ENCODE peak calls at places on chromosomes 13 and 19, in eight cellular contexts. M, X, P, W, U, T, G and S are unnamed samples.

GRCh38 chr13:31015207-31015606 is 82.8 kb downstream of the TEX26 start:
- DNase-seq in P (no peak), T (no peak), M (no peak), W (no peak), G (no peak), U (no peak), X (no peak), S (no peak)

GRCh38 chr19:33802801-33803200 is 6.1 kb downstream of the KCTD15 start:
- DNase-seq in T (no peak), G (no peak), M (no peak), X (no peak), W (no peak), P (no peak), U (no peak), S (no peak)

GRCh38 chr19:39595950-39596349 is 6.4 kb upstream of the LGALS13 start:
- DNase-seq in G (no peak), P (no peak), T (no peak), X (no peak), W (no peak), M (no peak), U (no peak), S (no peak)

GRCh38 chr13:87887459-87888123 is 216.4 kb downstream of the SLITRK5 start:
- DNase-seq in W (no peak), G (no peak), M (no peak), X (no peak), T (no peak), P (no peak), U (no peak), S (no peak)

GRCh38 chr19:15577184-15577771 is 37.7 kb upstream of the CYP4F8 start:
- DNase-seq in T (no peak), G (no peak), P (no peak), M (no peak), W (no peak), X (no peak), U (no peak), S (peak)

GRCh38 chr13:112892759-112893569 is 76.0 kb upstream of the MCF2L start:
- DNase-seq in T (peak), G (peak), U (no peak), M (no peak), X (no peak), P (no peak), W (peak), S (no peak)

GRCh38 chr13:105135852-105136251 is 1399.6 kb downstream of the EFNB2 start:
- DNase-seq in W (no peak), T (no peak), U (no peak), P (no peak), X (no peak), M (peak), G (no peak), S (no peak)

GRCh38 chr19:15479391-15480345 is at the start of gene PGLYRP2:
- DNase-seq in M (peak), U (no peak), W (peak), T (no peak), X (peak), G (no peak), P (no peak), S (no peak)

GRCh38 chr13:25633108-25633507 is 261.3 kb downstream of the ATP8A2 start:
- DNase-seq in X (no peak), G (no peak), W (no peak), T (no peak), U (no peak), P (no peak), M (no peak), S (no peak)

GRCh38 chr19:48639483-48640375 is 2.5 kb upstream of the DBP start:
- DNase-seq in W (no peak), X (no peak), G (peak), T (no peak), P (no peak), M (no peak), U (no peak), S (peak)

GRCh38 chr19:10334340-10335148 is 1.2 kb upstream of the RAVER1 start:
- DNase-seq in P (no peak), U (peak), T (peak), X (peak), W (peak), M (peak), G (peak), S (peak)

GRCh38 chr19:34834513-34834912 is 61.5 kb upstream of the ZNF599 start:
- DNase-seq in X (no peak), G (no peak), M (no peak), P (no peak), U (no peak), T (no peak), W (no peak), S (no peak)

GRCh38 chr13:58119351-58119750 is 487.8 kb downstream of the PCDH17 start:
- DNase-seq in W (no peak), G (no peak), P (no peak), U (no peak), X (no peak), T (no peak), M (no peak), S (no peak)

GRCh38 chr13:113815151-113816058 is 48.5 kb downstream of the GAS6 start:
- DNase-seq in M (no peak), W (no peak), X (no peak), T (no peak), G (no peak), P (peak), U (peak), S (no peak)

GRCh38 chr19:44903216-44903601 is 2.4 kb upstream of the APOE start:
- DNase-seq in X (no peak), M (no peak), W (no peak), P (no peak), G (peak), U (no peak), T (no peak), S (no peak)

GRCh38 chr19:21335721-21336120 is 6.5 kb upstream of the ZNF708 start:
- DNase-seq in X (no peak), U (no peak), P (no peak), G (no peak), T (no peak), M (no peak), W (no peak), S (no peak)

GRCh38 chr19:13404236-13404635 is 102.0 kb downstream of the CACNA1A start:
- DNase-seq in T (no peak), U (no peak), W (no peak), P (no peak), G (no peak), X (no peak), M (no peak), S (no peak)

GRCh38 chr13:108959254-108959653 is 329.8 kb downstream of the MYO16 start:
- DNase-seq in U (no peak), X (no peak), P (no peak), W (no peak), M (no peak), G (no peak), T (no peak), S (no peak)

GRCh38 chr19:611506-611869 is 21.8 kb downstream of the HCN2 start:
- DNase-seq in X (no peak), G (no peak), P (no peak), W (no peak), T (no peak), U (no peak), M (no peak), S (no peak)

GRCh38 chr19:42361545-42361910 is 28.6 kb downstream of the CNFN start:
- DNase-seq in X (no peak), P (no peak), G (no peak), U (no peak), M (no peak), T (no peak), W (no peak), S (no peak)

GRCh38 chr19:56976300-56976699 is 135.8 kb upstream of the PEG3 start:
- DNase-seq in W (no peak), U (no peak), P (no peak), X (no peak), G (no peak), T (no peak), M (no peak), S (no peak)

GRCh38 chr13:27374126-27374613 is 50.2 kb upstream of the GTF3A start:
- DNase-seq in T (peak), X (no peak), G (no peak), P (no peak), U (no peak), W (no peak), M (no peak), S (no peak)

GRCh38 chr19:48258350-48258749 is 2.6 kb upstream of the CARD8 start:
- DNase-seq in T (no peak), G (no peak), M (no peak), P (no peak), U (no peak), W (no peak), X (no peak), S (no peak)

GRCh38 chr19:21396893-21397572 is at the start of gene ZNF493:
- DNase-seq in M (peak), P (peak), X (peak), U (peak), T (peak), G (peak), W (peak), S (peak)

GRCh38 chr19:41172297-41173164 is 20.5 kb upstream of the CYP2S1 start:
- DNase-seq in U (no peak), X (no peak), T (peak), G (no peak), P (no peak), M (no peak), W (peak), S (no peak)

GRCh38 chr13:44231786-44232516 is 141.7 kb upstream of the SERP2 start:
- DNase-seq in P (no peak), G (no peak), U (peak), W (peak), X (peak), T (peak), M (no peak), S (peak)

GRCh38 chr13:51524312-51524711 is 60.0 kb upstream of the WDFY2 start:
- DNase-seq in W (no peak), G (no peak), X (peak), M (no peak), U (no peak), P (no peak), T (no peak), S (no peak)

GRCh38 chr13:97242755-97243497 is 20.8 kb downstream of the MBNL2 start:
- DNase-seq in P (no peak), X (no peak), U (no peak), T (no peak), W (no peak), G (no peak), M (no peak), S (no peak)

GRCh38 chr13:76314495-76314894 is 571.7 kb downstream of the KCTD12 start:
- DNase-seq in G (no peak), M (no peak), P (no peak), W (no peak), X (no peak), T (no peak), U (no peak), S (no peak)

GRCh38 chr19:3389876-3390361 is 23.5 kb downstream of the NFIC start:
- DNase-seq in W (peak), P (no peak), T (no peak), G (no peak), X (no peak), M (no peak), U (no peak), S (no peak)

GRCh38 chr13:84439108-84439507 is 556.8 kb upstream of the SLITRK1 start:
- DNase-seq in M (no peak), W (no peak), G (no peak), U (no peak), P (no peak), T (no peak), X (no peak), S (no peak)

GRCh38 chr13:27980280-27980998 is 8.1 kb downstream of the URAD start:
- DNase-seq in M (no peak), X (no peak), T (peak), P (no peak), W (no peak), U (no peak), G (no peak), S (no peak)

GRCh38 chr13:99419591-99420243 is 81.6 kb upstream of the TM9SF2 start:
- DNase-seq in P (no peak), M (no peak), T (no peak), W (peak), X (no peak), G (no peak), U (no peak), S (peak)

GRCh38 chr19:33177417-33177976 is 16.6 kb upstream of the LRP3 start:
- DNase-seq in M (peak), W (no peak), X (peak), G (no peak), U (no peak), T (no peak), P (no peak), S (no peak)

GRCh38 chr19:23403581-23404324 is 8.5 kb upstream of the ZNF91 start:
- DNase-seq in X (no peak), W (no peak), G (no peak), T (peak), M (no peak), P (no peak), U (no peak), S (no peak)

GRCh38 chr19:40284501-40285352 is at the start of gene AKT2:
- DNase-seq in U (peak), G (peak), T (no peak), X (no peak), P (peak), W (no peak), M (peak), S (peak)

DNA sequence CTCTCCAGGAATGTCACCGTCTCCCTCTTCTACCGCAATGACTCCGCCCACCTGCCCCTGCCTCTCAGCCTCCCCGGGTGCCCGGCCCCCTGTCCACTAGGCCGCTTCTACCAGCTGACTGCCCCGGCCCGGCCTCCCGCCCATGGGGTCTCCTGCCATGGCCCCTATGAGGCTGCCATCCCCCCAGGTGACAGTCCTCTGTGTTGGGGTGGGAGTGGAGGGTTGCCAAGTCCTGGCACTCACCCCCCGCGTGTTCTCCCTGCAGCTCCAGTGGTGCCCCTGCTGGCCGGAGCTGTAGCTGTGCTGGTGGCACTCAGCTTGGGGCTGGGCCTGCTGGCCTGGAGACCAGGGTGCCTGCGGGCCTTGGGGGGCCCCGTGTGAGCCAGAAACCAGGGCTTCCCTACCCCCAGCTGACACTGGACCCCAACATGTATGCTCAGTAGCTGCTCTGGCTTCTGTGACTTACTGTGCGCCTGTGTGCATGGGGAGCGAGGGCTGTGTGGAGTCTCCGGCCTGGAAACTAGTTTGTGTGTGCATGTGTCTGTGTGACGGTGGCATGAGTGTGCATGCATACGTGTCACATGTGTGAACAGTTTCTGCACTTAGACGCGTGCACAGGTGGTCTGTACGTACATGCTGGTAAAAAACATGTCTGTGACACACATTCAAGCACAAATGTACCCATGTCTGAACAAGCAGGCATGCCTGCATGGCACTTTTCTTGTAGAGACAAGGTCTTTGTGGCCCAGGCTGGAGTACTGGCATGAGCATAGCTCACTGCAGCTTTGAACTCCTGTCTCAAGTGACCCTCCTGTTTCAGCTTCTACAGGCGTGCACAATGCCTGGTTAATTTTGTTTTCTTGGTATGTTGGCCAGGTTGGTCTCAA is 4.8 kb downstream of the ACP4 start:
- DNase-seq in W (no peak), T (no peak), M (peak), U (no peak), G (peak), X (peak), P (no peak), S (no peak)
- TF ChIP-seq CTCF in W (no peak), T (no peak), M (peak), U (no peak), G (no peak), X (no peak), P (peak), S (no peak)

DNA sequence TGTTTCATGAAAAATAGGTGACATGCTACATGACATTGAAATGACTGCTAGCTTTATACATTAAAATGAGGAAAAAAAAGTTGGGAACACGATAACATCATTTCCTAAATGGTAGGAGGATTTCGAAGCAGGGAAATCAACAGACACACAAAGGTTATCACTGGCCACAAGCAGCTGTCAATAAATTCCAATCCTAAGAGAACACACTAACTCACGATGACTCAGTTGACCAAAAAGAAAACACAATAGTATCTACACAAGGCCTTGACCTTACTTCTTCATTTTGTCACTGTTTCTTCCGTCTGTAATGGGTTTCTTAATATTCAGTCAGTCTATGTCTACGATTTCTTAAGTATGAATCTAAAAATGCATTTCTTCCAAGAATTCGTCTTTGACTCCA is 36.5 kb downstream of the STARD13 start:
- DNase-seq in X (no peak), U (no peak), P (no peak), W (no peak), T (no peak), G (no peak), M (no peak), S (no peak)
- TF ChIP-seq EP300 in X (no peak), U (no peak), P (no peak), W (no peak), T (no peak), G (no peak), M (no peak), S (no peak)

GRCh38 chr13:32281083-32281482 is 34.1 kb downstream of the ZAR1L start:
- DNase-seq in W (no peak), X (no peak), U (no peak), T (no peak), M (no peak), G (no peak), P (no peak), S (no peak)

GRCh38 chr13:32272021-32272695 is 43.0 kb downstream of the ZAR1L start:
- DNase-seq in U (no peak), M (no peak), X (no peak), G (no peak), P (no peak), W (no peak), T (no peak), S (no peak)

GRCh38 chr13:32278456-32278855 is 36.7 kb downstream of the ZAR1L start:
- DNase-seq in P (no peak), U (no peak), M (no peak), T (no peak), G (no peak), W (no peak), X (no peak), S (no peak)

GRCh38 chr13:32282096-32282711 is 33.0 kb downstream of the ZAR1L start:
- DNase-seq in W (no peak), U (no peak), P (no peak), X (no peak), T (no peak), M (no peak), G (no peak), S (no peak)

DNA sequence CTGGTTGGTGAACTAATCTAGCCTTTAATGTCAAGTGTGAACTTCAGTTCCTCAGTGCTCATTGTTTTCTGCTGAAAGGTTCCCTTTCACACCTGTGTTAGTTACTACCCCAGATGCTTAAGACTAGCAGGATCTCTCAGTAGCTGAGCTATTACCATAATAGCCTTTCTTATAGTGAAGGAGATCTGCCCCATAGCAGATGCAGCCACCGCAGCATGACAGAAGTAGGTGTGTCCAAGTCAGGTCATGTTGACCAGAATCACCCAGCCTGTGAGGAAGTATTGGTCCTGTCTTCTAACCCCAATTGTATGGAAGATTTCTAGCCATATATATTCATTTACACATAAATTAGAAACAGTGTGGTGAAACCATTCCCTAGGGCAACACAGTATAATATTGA is 37.3 kb downstream of the ZAR1L start:
- DNase-seq in X (no peak), G (no peak), U (no peak), M (no peak), W (no peak), P (no peak), T (no peak), S (no peak)
- H3K27ac ChIP-seq in X (no peak), G (no peak), U (no peak), M (no peak), W (no peak), P (no peak), T (no peak), S (no peak)

DNA sequence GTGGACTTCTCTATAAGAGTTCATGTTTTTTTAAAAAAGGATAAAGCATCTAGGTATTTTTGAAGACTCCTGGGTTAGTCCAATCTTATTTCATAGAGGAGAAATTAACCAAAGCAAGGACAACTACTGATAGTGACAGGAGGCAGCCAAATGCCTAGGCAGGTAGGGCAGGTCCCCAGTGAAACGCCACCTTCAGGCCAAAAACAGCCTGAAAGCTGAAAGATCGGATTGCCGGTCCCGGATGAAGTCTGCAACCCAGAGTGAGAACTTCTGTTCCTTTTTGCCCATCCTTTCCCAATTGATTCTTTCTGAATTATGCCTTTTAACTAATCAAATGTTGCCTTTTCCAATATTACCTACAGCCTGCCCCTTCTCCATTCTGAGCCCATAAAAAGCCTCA is 6.1 kb upstream of the GGACT start:
- DNase-seq in W (peak), X (peak), U (no peak), P (no peak), M (no peak), T (peak), G (no peak), S (no peak)
- TF ChIP-seq CTCF in W (peak), X (peak), U (no peak), P (peak), M (peak), T (peak), G (no peak), S (peak)

GRCh38 chr19:18589380-18590272 is 1.0 kb downstream of the REX1BD start:
- DNase-seq in G (peak), M (peak), X (peak), W (peak), T (peak), U (peak), P (no peak), S (no peak)
- TF ChIP-seq EP300 in G (no peak), M (no peak), X (no peak), W (no peak), T (no peak), U (no peak), P (no peak), S (no peak)